ENCODE peak calls at places on chromosomes 13 and 19, in four cellular contexts. O is cardiac muscle cell, I is SK-N-SH, S is endothelial cell of umbilical vein. D is an unnamed sample. For H3K27me3, the result is how much of the 10 kb centered on the place peaks cover.

GRCh38 chr19:45716314-45717130 is 14.2 kb downstream of the FBXO46 start:
- DNase-seq in S (peak), O (peak), I (peak), D (peak)

GRCh38 chr13:36536546-36536945 is 104.3 kb downstream of the CCNA1 start:
- DNase-seq in S (no peak), O (no peak), I (no peak), D (no peak)

GRCh38 chr19:12797141-12797587 is 4.4 kb downstream of the PRDX2 start:
- DNase-seq in S (no peak), O (no peak), I (no peak), D (no peak)

GRCh38 chr19:52786078-52786463 is 520 bp downstream of the ZNF600 start:
- DNase-seq in S (peak), I (peak), O (no peak), D (peak)

GRCh38 chr13:50686547-50686946 is 156.9 kb downstream of the DLEU7 start:
- DNase-seq in O (no peak), S (no peak), I (no peak), D (no peak)

GRCh38 chr19:40768936-40769335 is 6.4 kb upstream of the MIA start:
- DNase-seq in S (no peak), O (no peak), I (no peak), D (no peak)

GRCh38 chr19:55642153-55643002 is 1.1 kb upstream of the ZNF581 start:
- DNase-seq in I (peak), O (peak), S (no peak), D (peak)

GRCh38 chr13:33278923-33279322 is 6.6 kb downstream of the STARD13 start:
- DNase-seq in S (no peak), I (no peak), O (no peak), D (no peak)

GRCh38 chr13:107883561-107884175 is 331.7 kb downstream of the LIG4 start:
- DNase-seq in S (no peak), O (peak), I (no peak), D (no peak)

GRCh38 chr19:42370068-42370520 is 20.0 kb downstream of the CNFN start:
- DNase-seq in I (no peak), O (no peak), S (no peak), D (no peak)

GRCh38 chr13:79307866-79308298 is 98.2 kb downstream of the RBM26 start:
- DNase-seq in O (peak), S (no peak), I (no peak), D (no peak)

GRCh38 chr13:30679483-30680330 is 55.6 kb upstream of the ALOX5AP start:
- DNase-seq in S (peak), O (peak), I (peak), D (no peak)

GRCh38 chr13:114071991-114072390 is 60.4 kb downstream of the RASA3 start:
- DNase-seq in O (no peak), S (peak), I (no peak), D (no peak)

GRCh38 chr13:103030776-103031175 is 35.4 kb downstream of the SLC10A2 start:
- DNase-seq in S (no peak), I (no peak), O (no peak), D (no peak)

GRCh38 chr19:29549105-29550070 is 23.6 kb downstream of the VSTM2B start:
- DNase-seq in S (no peak), I (no peak), O (no peak), D (no peak)

GRCh38 chr13:113089693-113090414 is 15.7 kb upstream of the F7 start:
- DNase-seq in S (no peak), O (no peak), I (no peak), D (no peak)

GRCh38 chr19:28435551-28436261 is 777.2 kb downstream of the UQCRFS1 start:
- DNase-seq in O (no peak), I (no peak), S (no peak), D (no peak)

GRCh38 chr19:29680447-29680846 is 15.2 kb downstream of the PLEKHF1 start:
- DNase-seq in O (no peak), I (no peak), S (no peak), D (peak)

GRCh38 chr19:19451429-19452240 is 46.2 kb downstream of the GATAD2A start:
- DNase-seq in I (no peak), O (no peak), S (no peak), D (peak)

GRCh38 chr19:19459099-19459498 is 53.6 kb downstream of the GATAD2A start:
- DNase-seq in S (no peak), O (peak), I (no peak), D (no peak)

GRCh38 chr19:1250374-1251232 is 2.2 kb downstream of the MIDN start:
- DNase-seq in O (peak), I (peak), S (peak), D (peak)

GRCh38 chr19:53894736-53895135 is 12.7 kb downstream of the PRKCG start:
- DNase-seq in I (no peak), O (no peak), S (no peak), D (no peak)

GRCh38 chr19:58128041-58128685 is 22.4 kb downstream of the ZNF329 start:
- DNase-seq in S (no peak), I (no peak), O (no peak), D (no peak)

GRCh38 chr19:4052114-4052992 is 14.3 kb downstream of the ZBTB7A start:
- DNase-seq in S (no peak), O (peak), I (no peak), D (no peak)

GRCh38 chr19:40217027-40217810 is 965 bp downstream of the TTC9B start:
- DNase-seq in I (peak), S (no peak), O (no peak), D (no peak)

GRCh38 chr19:40119380-40119779 is 28.6 kb upstream of the ZNF780A start:
- DNase-seq in I (no peak), S (no peak), O (no peak), D (no peak)

GRCh38 chr19:28466107-28467045 is 746.6 kb downstream of the UQCRFS1 start:
- DNase-seq in O (peak), I (peak), S (no peak), D (peak)

GRCh38 chr13:48110930-48111721 is 16.2 kb upstream of the MED4 start:
- DNase-seq in O (peak), I (no peak), S (peak), D (no peak)

GRCh38 chr13:111410232-111411021 is 90.0 kb downstream of the TEX29 start:
- DNase-seq in S (no peak), O (no peak), I (no peak), D (no peak)

GRCh38 chr13:111412251-111412650 is 91.8 kb downstream of the TEX29 start:
- DNase-seq in S (no peak), O (no peak), I (no peak), D (no peak)

GRCh38 chr13:111409413-111409812 is 89.0 kb downstream of the TEX29 start:
- DNase-seq in S (no peak), O (no peak), I (no peak), D (no peak)

GRCh38 chr13:111413407-111414187 is 93.2 kb downstream of the TEX29 start:
- DNase-seq in I (no peak), O (no peak), S (no peak), D (no peak)

GRCh38 chr13:111411186-111411858 is 90.9 kb downstream of the TEX29 start:
- DNase-seq in O (no peak), S (no peak), I (no peak), D (no peak)
- H3K27me3 ChIP-seq in O (under half), S (under half), I (half or more), D (under half)

GRCh38 chr19:3029070-3029923 is at the start of gene TLE2:
- DNase-seq in S (peak), O (no peak), I (peak), D (no peak)
- H3K27me3 ChIP-seq in S (under half), O (under half), I (half or more), D (under half)

DNA sequence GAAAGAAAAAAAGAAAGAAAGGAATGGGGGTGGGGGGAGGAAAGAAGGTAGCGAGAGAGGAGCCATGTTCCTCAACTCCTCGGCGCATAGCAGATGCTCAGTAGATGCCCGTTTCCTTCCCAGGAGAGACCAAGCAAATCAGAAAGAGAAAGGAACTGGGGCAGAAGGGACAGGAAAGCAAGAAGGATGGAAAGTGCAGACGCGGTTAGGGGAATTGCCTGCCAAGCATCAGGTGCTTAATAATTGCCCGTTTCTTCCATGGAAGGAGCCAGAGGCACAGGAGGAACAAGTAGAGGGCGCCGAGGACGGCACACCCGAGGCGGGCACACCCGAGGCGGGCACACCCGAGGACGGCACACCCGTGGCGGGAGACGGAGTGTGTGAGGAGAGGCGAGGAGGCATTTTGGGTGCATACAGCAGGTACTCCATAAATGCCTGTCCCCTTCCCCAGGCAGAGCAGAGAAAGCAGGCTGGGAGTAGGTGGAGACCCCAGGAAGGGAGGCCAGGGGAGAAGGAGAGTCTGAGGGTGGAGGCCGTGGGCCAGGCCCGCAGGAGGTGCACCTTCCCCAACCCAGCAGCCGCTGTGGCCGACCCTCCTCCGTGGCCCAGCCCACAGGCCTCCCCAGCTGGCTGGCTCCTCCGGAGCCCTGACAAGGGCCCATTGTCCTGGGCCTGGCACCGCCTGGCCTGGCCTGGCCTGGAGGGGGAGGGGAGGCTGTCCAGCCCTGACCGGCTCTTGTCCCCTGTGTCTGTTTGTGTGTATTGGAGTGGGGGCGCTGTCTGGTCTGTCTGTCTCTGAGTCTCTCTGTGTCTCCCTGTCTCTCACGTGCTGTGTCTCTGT is 14.6 kb downstream of the JOSD2 start:
- DNase-seq in O (peak), I (peak), S (no peak), D (no peak)
- H3K27me3 ChIP-seq in O (under half), I (under half), S (under half), D (under half)

GRCh38 chr13:74966814-74967213 is 515.2 kb downstream of the TBC1D4 start:
- DNase-seq in O (peak), I (peak), S (peak), D (no peak)
- H3K27me3 ChIP-seq in O (under half), I (under half), S (under half), D (under half)

DNA sequence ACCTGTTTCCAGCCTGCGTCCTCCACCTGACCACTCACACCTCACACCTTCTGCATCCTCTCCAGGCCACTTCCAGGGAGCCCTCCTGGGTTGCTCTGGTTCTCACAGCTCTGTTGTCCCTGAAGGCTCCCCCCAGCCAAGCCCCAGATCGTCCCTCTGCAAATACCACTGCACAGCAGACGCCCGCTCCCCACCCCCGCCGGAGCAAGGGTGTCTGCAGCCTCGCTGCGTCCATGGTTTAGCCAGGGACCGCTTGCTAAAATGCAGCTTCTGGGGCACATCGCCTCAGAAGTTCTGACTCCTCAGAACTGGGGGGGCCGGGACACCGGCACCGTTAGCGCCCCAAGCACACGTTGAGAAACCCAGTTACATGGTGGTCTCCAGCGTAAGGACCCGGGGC is 983 bp downstream of the LINGO3 start:
- DNase-seq in O (no peak), I (no peak), S (no peak), D (no peak)
- H3K27me3 ChIP-seq in O (under half), I (under half), S (under half), D (under half)

D was measured in CD8-positive, alpha-beta T cell.